ENCODE peak calls at places on chromosome 1, in eight cellular contexts. V is right cardiac atrium; I is lower lobe of right lung; C is CD8-positive, alpha-beta T cell; F is K562; M is H9; G is endothelial cell of umbilical vein; E is aorta. B is an unnamed sample. For H3K9me3, the result is how much of the 10 kb centered on the place peaks cover.

GRCh38 chr1:177975588-177976495 is 6.0 kb upstream of the SEC16B start:
- DNase-seq in V (no peak), I (no peak), C (no peak), F (no peak), M (no peak), G (no peak), E (no peak), B (no peak)

GRCh38 chr1:55210990-55211389 is 4.2 kb downstream of the USP24 start:
- DNase-seq in V (no peak), I (no peak), C (no peak), F (no peak), M (no peak), G (peak), E (no peak), B (no peak)

GRCh38 chr1:108732398-108732797 is 14.1 kb upstream of the STXBP3 start:
- DNase-seq in V (no peak), I (no peak), C (no peak), F (no peak), M (no peak), G (no peak), E (no peak), B (no peak)

GRCh38 chr1:233216009-233216408 is 79.5 kb downstream of the PCNX2 start:
- DNase-seq in V (no peak), I (no peak), C (no peak), F (no peak), M (no peak), G (no peak), E (no peak), B (no peak)

GRCh38 chr1:156970017-156970416 is 49.6 kb downstream of the LRRC71 start:
- DNase-seq in V (no peak), I (no peak), C (no peak), F (peak), M (no peak), G (no peak), E (no peak), B (no peak)

GRCh38 chr1:35398739-35399138 is 130.2 kb downstream of the ZMYM4 start:
- DNase-seq in V (no peak), I (no peak), C (no peak), F (no peak), M (no peak), G (no peak), E (no peak), B (no peak)

GRCh38 chr1:6152882-6153281 is 27.2 kb downstream of the CHD5 start:
- DNase-seq in V (peak), I (no peak), C (no peak), F (no peak), M (no peak), G (no peak), E (no peak), B (no peak)

GRCh38 chr1:24707659-24708058 is 37.6 kb upstream of the CLIC4 start:
- DNase-seq in V (no peak), I (no peak), C (no peak), F (peak), M (no peak), G (no peak), E (no peak), B (no peak)

GRCh38 chr1:234840253-234840652 is 230.3 kb upstream of the IRF2BP2 start:
- DNase-seq in V (no peak), I (no peak), C (no peak), F (no peak), M (no peak), G (no peak), E (no peak), B (no peak)

GRCh38 chr1:116038679-116039078 is 62.4 kb downstream of the SLC22A15 start:
- DNase-seq in V (no peak), I (no peak), C (no peak), F (no peak), M (no peak), G (no peak), E (no peak), B (no peak)

GRCh38 chr1:24898152-24898908 is 31.7 kb downstream of the RUNX3 start:
- DNase-seq in V (peak), I (peak), C (peak), F (peak), M (peak), G (peak), E (peak), B (no peak)

GRCh38 chr1:31428436-31429221 is 15.6 kb downstream of the SERINC2 start:
- DNase-seq in V (no peak), I (peak), C (no peak), F (no peak), M (no peak), G (no peak), E (peak), B (no peak)

GRCh38 chr1:234643111-234643849 is 33.3 kb upstream of the IRF2BP2 start:
- DNase-seq in V (no peak), I (peak), C (no peak), F (peak), M (no peak), G (no peak), E (no peak), B (no peak)

GRCh38 chr1:201183209-201183608 is 7.4 kb upstream of the IGFN1 start:
- DNase-seq in V (no peak), I (no peak), C (no peak), F (no peak), M (no peak), G (no peak), E (no peak), B (no peak)

GRCh38 chr1:92858564-92859399 is 26.9 kb downstream of the RPL5 start:
- DNase-seq in V (no peak), I (no peak), C (peak), F (peak), M (no peak), G (peak), E (no peak), B (peak)

GRCh38 chr1:210792703-210793102 is 341.2 kb downstream of the KCNH1 start:
- DNase-seq in V (no peak), I (no peak), C (no peak), F (peak), M (no peak), G (no peak), E (no peak), B (no peak)

GRCh38 chr1:216331211-216331610 is 92.0 kb downstream of the USH2A start:
- DNase-seq in V (no peak), I (no peak), C (no peak), F (no peak), M (no peak), G (no peak), E (no peak), B (no peak)

GRCh38 chr1:98388431-98388830 is 273.1 kb upstream of the SNX7 start:
- DNase-seq in V (no peak), I (no peak), C (no peak), F (no peak), M (no peak), G (peak), E (no peak), B (no peak)

GRCh38 chr1:2787163-2787911 is 14.2 kb downstream of the TTC34 start:
- DNase-seq in V (peak), I (peak), C (no peak), F (no peak), M (no peak), G (no peak), E (peak), B (peak)
- H3K9me3 ChIP-seq in V (under half), I (under half), C (under half), F (under half), M (half or more), G (under half), E (under half), B (under half)

GRCh38 chr1:2976180-2976562 is 45.1 kb upstream of the ACTRT2 start:
- DNase-seq in V (no peak), I (no peak), C (peak), F (no peak), M (peak), G (no peak), E (peak), B (no peak)

GRCh38 chr1:2974701-2975301 is 46.5 kb upstream of the ACTRT2 start:
- DNase-seq in V (no peak), I (no peak), C (peak), F (no peak), M (no peak), G (no peak), E (peak), B (no peak)

GRCh38 chr1:2977886-2978611 is 43.2 kb upstream of the ACTRT2 start:
- DNase-seq in V (no peak), I (no peak), C (peak), F (no peak), M (peak), G (no peak), E (no peak), B (no peak)

GRCh38 chr1:2973661-2974593 is 47.3 kb upstream of the ACTRT2 start:
- DNase-seq in V (no peak), I (no peak), C (peak), F (no peak), M (no peak), G (no peak), E (peak), B (no peak)

GRCh38 chr1:2975466-2976179 is 45.6 kb upstream of the ACTRT2 start:
- DNase-seq in V (no peak), I (no peak), C (peak), F (no peak), M (peak), G (no peak), E (peak), B (no peak)
- H3K9me3 ChIP-seq in V (under half), I (under half), C (under half), F (under half), M (half or more), G (under half), E (under half), B (under half)

GRCh38 chr1:220895412-220895946 is 16.2 kb downstream of the HLX start:
- DNase-seq in V (no peak), I (no peak), C (no peak), F (no peak), M (no peak), G (no peak), E (peak), B (no peak)

GRCh38 chr1:220892997-220893700 is 13.9 kb downstream of the HLX start:
- DNase-seq in V (no peak), I (no peak), C (no peak), F (no peak), M (peak), G (no peak), E (no peak), B (no peak)

GRCh38 chr1:220894924-220895256 is 15.6 kb downstream of the HLX start:
- DNase-seq in V (no peak), I (no peak), C (no peak), F (no peak), M (no peak), G (no peak), E (no peak), B (no peak)

GRCh38 chr1:220893701-220894024 is 14.4 kb downstream of the HLX start:
- DNase-seq in V (no peak), I (no peak), C (no peak), F (no peak), M (no peak), G (no peak), E (no peak), B (no peak)

DNA sequence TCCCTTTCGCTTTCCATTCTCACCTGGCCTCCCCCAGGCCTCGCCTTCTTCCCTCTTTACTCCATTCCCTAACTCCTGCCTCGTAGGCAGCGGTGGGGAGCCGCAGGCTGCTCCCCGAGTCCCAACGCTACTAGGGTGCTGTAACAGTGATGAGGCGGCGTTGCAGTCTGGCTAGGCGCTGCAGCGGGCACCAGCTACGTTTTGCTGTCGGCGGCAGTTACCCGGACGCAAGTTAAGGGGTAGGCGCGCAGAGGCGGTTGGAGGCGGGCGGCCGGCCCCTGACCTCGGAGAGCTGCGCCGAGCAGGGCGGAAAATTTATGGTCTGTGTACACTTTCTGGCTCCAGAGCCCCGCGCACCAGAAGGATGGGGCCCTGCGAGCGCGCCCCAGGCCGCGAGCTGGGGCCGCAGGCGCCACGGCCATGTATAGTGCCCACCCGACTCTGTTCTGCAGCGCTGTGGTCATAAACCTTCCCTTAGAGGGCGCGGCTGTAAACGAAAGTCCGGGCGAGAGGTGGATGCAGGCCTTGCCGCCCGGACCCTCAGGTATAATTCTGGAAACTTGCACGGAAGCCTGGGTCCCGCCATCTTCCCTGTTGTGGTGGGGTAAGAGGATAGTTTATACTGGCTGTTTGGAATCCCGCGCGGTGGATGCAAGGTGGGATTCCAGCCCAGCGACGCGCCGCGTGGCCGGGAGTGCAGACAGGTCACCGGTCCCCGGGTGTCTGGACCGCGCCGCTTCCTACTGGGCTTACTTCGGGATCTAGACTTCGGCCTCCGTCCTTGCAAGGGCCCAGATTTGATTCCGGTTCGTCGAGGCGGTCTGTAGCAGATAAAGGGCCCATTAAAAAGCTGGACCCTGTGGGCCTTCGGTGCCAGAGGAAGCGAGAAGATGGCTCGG is 15.0 kb downstream of the HLX start:
- DNase-seq in V (no peak), I (no peak), C (no peak), F (no peak), M (peak), G (no peak), E (peak), B (no peak)
- H3K9me3 ChIP-seq in V (under half), I (under half), C (under half), F (under half), M (under half), G (under half), E (under half), B (under half)

DNA sequence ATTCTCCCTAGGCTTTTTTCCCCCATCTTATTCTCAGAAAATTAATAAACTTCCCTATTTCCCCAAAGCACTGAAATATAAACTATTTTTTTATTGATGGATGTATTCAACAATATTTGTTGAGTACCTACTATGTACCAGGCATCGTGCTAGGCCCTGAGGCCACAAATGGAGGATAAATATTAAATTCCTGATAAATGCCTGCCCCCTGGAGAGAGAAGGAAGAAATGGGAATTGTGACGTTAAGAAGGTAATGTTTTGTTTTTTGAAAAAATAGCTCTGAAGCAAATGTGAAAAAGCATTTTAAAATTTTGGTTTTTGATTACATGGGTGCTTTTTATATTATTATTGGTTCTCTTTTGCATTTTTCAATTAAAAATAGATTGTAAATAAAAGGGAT is 60.5 kb upstream of the DPT start:
- DNase-seq in V (no peak), I (no peak), C (no peak), F (no peak), M (no peak), G (no peak), E (no peak), B (no peak)
- H3K9me3 ChIP-seq in V (under half), I (under half), C (under half), F (under half), M (under half), G (under half), E (under half), B (under half)

GRCh38 chr1:236200925-236201324 is 58.6 kb downstream of the GPR137B start:
- DNase-seq in V (no peak), I (no peak), C (no peak), F (no peak), M (no peak), G (no peak), E (no peak), B (no peak)
- H3K9me3 ChIP-seq in V (under half), I (half or more), C (under half), F (under half), M (under half), G (under half), E (under half), B (under half)

DNA sequence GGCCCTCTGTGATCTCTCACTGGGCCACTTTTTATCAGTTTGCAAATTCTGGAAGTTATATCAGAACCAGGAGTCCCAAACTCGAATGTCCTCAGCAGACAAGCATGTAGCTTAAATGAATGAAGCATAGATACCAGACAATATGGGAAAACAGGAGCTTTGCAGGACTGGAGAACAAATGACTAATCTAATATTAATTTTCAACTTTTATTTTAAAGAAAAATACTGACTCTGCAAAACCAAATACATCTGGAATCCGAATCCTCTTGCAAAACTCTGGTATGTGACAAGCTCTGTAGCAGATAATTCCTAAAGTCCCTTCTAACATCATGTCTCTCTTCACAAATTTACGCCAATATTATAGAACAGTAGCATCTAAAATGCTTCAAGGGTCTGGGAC is 427.4 kb downstream of the TTLL7 start:
- DNase-seq in V (no peak), I (no peak), C (no peak), F (no peak), M (no peak), G (no peak), E (no peak), B (no peak)
- H3K9me3 ChIP-seq in V (under half), I (under half), C (under half), F (under half), M (under half), G (under half), E (under half), B (under half)